ENCODE peak calls at places on chromosomes 2 and 18, in seven cellular contexts. M is kidney epithelial cell; H is COLO829; S is occipital lobe; A is PC-9; R is activated CD4-positive, alpha-beta T cell treated with anti-CD3 and anti-CD28 coated beads, Interleukin-2, amount 50 U/mL, for 48 hours; W is stimulated activated naive B cell treated with anti-CD40 and anti-IgM and Interleukin-4, amounts not matched to agents 10 μg/mL and 1 μg/mL and 100 μg/mL, for 72 hours. I is an unnamed sample.

GRCh38 chr2:71524476-71524875 is 71.1 kb downstream of the DYSF start:
- DNase-seq in M (no peak), H (no peak), S (no peak), A (no peak), R (no peak), W (no peak), I (no peak)

GRCh38 chr2:189406612-189407011 is 34.7 kb upstream of the WDR75 start:
- DNase-seq in M (no peak), H (no peak), S (no peak), A (no peak), R (no peak), W (no peak), I (no peak)

GRCh38 chr2:55105456-55105855 is 55.2 kb upstream of the RTN4 start:
- DNase-seq in M (no peak), H (no peak), S (no peak), A (no peak), R (no peak), W (no peak), I (no peak)

GRCh38 chr2:118837621-118838020 is 9.8 kb downstream of the EN1 start:
- DNase-seq in M (no peak), H (no peak), S (no peak), A (no peak), R (no peak), W (no peak), I (no peak)

GRCh38 chr18:25832008-25832604 is 258.3 kb downstream of the SS18 start:
- DNase-seq in M (no peak), H (peak; percentile 26), S (no peak), A (no peak), R (peak; percentile 31), W (peak; percentile 4), I (peak; percentile 73)

GRCh38 chr2:157470321-157470720 is 26.4 kb upstream of the CYTIP start:
- DNase-seq in M (no peak), H (no peak), S (no peak), A (no peak), R (no peak), W (no peak), I (no peak)

GRCh38 chr2:155810411-155810810 is 522.1 kb downstream of the NR4A2 start:
- DNase-seq in M (no peak), H (no peak), S (no peak), A (no peak), R (no peak), W (no peak), I (no peak)

GRCh38 chr2:203790134-203790533 is 77.4 kb upstream of the CTLA4 start:
- DNase-seq in M (no peak), H (no peak), S (no peak), A (no peak), R (no peak), W (no peak), I (peak; percentile 78)

GRCh38 chr18:13877133-13877532 is 38.2 kb downstream of the MC2R start:
- DNase-seq in M (no peak), H (no peak), S (no peak), A (no peak), R (no peak), W (no peak), I (no peak)

GRCh38 chr2:208006833-208007232 is 18.5 kb downstream of the PLEKHM3 start:
- DNase-seq in M (no peak), H (peak; percentile 64), S (peak; percentile 3), A (no peak), R (no peak), W (no peak), I (no peak)

GRCh38 chr2:24725956-24726355 is 67.2 kb downstream of the PTRHD1 start:
- DNase-seq in M (no peak), H (no peak), S (no peak), A (no peak), R (no peak), W (no peak), I (no peak)

GRCh38 chr2:204982303-204982702 is 437.0 kb downstream of the PARD3B start:
- DNase-seq in M (no peak), H (no peak), S (no peak), A (no peak), R (no peak), W (no peak), I (no peak)

I was measured in endothelial cell of umbilical vein.